ENCODE peak calls at places on chromosomes 3 and 15, in six cellular contexts. E is gastrocnemius medialis, W is fibroblast of lung, R is Panc1, N is prostate gland, C is right lobe of liver. D is an unnamed sample.

GRCh38 chr3:129824926-129825541 is 68.5 kb downstream of the TMCC1 start:
- DNase-seq in R (peak; percentile 47), C (no peak), W (peak; percentile 61), N (peak; percentile 22), E (no peak), D (peak; percentile 39)

GRCh38 chr3:52277972-52278509 is 408 bp downstream of the WDR82 start:
- DNase-seq in W (peak; percentile 44), C (no peak), E (peak; percentile 66), R (no peak), N (peak; percentile 33), D (peak; percentile 65)

GRCh38 chr3:56778904-56779303 is 22.8 kb downstream of the ARHGEF3 start:
- DNase-seq in E (no peak), R (no peak), C (no peak), N (no peak), W (no peak), D (no peak)

GRCh38 chr3:77426531-77426930 is 386.6 kb downstream of the ROBO2 start:
- DNase-seq in R (no peak), C (no peak), E (no peak), W (no peak), N (no peak), D (no peak)

GRCh38 chr15:75727851-75728715 is 15.4 kb upstream of the CSPG4 start:
- DNase-seq in N (peak; percentile 50), R (no peak), W (no peak), C (peak; percentile 76), E (peak; percentile 27), D (peak; percentile 69)

GRCh38 chr3:184816654-184817053 is 4.7 kb downstream of the VPS8 start:
- DNase-seq in E (peak; percentile 76), N (no peak), W (peak; percentile 4), C (no peak), R (no peak), D (no peak)

GRCh38 chr3:20480771-20481170 is 294.8 kb upstream of the SGO1 start:
- DNase-seq in W (no peak), C (no peak), R (no peak), E (no peak), N (no peak), D (no peak)

GRCh38 chr3:126109146-126109859 is 25.4 kb upstream of the SLC41A3 start:
- DNase-seq in W (no peak), N (no peak), E (peak; percentile 9), C (no peak), R (no peak), D (no peak)

GRCh38 chr3:139103484-139103883 is 58.8 kb upstream of the PRR23C start:
- DNase-seq in C (no peak), N (no peak), W (no peak), E (no peak), R (no peak), D (no peak)

GRCh38 chr3:30710017-30710416 is 103.6 kb downstream of the TGFBR2 start:
- DNase-seq in W (no peak), E (no peak), C (no peak), N (no peak), R (no peak), D (no peak)

GRCh38 chr3:100163787-100164186 is 49.5 kb upstream of the FILIP1L start:
- DNase-seq in N (no peak), W (no peak), C (no peak), E (no peak), R (no peak), D (no peak)
- H3K4me1 ChIP-seq in N (no peaks in the 10 kb centered on the region), W (peaks cover 13% of the 10 kb centered on the region), C (no peaks in the 10 kb centered on the region), E (peaks cover 81% of the 10 kb centered on the region), R (no peaks in the 10 kb centered on the region), D (peaks cover 9% of the 10 kb centered on the region)

DNA sequence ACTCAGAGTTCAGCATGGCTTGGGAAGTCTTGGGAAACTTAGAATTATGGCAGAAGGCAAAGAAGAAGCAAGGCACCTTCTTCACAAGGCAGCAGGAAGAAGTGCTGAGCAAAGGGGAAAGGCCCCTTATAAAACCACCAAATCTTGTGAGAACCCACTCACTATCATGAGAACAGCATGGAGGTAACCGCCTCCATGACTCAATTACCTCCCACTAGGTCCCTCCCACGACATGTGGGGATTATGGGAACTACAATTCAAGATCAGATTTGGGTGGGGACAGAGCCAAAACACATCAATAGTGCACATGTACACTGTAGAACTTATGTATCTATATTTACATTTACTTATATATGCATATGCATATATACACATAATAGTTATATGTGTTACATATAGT is 565.3 kb upstream of the NR2F2 start:
- DNase-seq in C (no peak), N (no peak), W (no peak), R (no peak), E (no peak), D (no peak)
- TF ChIP-seq CTCF in C (no peak), N (no peak), W (no peak), R (no peak), E (no peak), D (no peak)

GRCh38 chr15:59549826-59550225 is 61.8 kb upstream of the GCNT3 start:
- DNase-seq in W (no peak), C (no peak), R (no peak), E (no peak), N (no peak), D (no peak)
- H3K27me3 ChIP-seq in W (no peaks in the 10 kb centered on the region), C (no peaks in the 10 kb centered on the region), R (no peaks in the 10 kb centered on the region), E (no peaks in the 10 kb centered on the region), N (no peaks in the 10 kb centered on the region), D (no peaks in the 10 kb centered on the region)

DNA sequence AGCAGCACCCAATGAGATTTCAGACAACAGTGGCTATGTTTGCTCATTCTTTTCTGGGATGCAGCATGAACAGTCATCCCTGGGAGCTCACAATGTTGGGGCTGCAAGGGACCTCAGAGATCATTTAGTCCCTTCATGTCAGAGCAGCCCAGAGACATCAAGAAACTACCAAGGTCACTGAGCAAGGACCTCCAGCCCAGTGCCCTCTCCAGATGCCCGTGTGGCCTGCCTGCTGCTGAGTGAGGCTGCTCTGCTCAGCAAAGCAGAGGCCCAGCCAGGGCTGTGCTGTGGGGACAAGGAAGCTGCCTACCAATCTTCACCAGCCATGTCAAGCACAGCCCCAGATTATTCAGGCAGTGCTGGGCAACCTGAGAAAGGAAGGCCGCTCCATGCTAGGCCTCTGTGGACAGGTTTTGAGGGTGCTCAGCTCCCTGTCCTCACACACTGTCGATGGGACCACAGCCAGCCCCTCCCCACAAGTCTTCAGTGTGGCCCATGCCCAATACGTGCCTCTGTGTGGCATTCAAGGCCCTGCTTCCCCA is 99.7 kb downstream of the DAPK2 start:
- DNase-seq in W (no peak), R (no peak), N (no peak), C (no peak), E (no peak), D (no peak)
- H3K4me1 ChIP-seq in W (peaks cover 11% of the 10 kb centered on the region), R (no peaks in the 10 kb centered on the region), N (no peaks in the 10 kb centered on the region), C (no peaks in the 10 kb centered on the region), E (peaks cover 8% of the 10 kb centered on the region), D (peaks cover 9% of the 10 kb centered on the region)

GRCh38 chr15:41853831-41854230 is 15.2 kb downstream of the PLA2G4B start:
- DNase-seq in N (no peak), E (no peak), R (no peak), C (no peak), W (no peak), D (no peak)

GRCh38 chr15:41854443-41854842 is 15.8 kb downstream of the PLA2G4B start:
- DNase-seq in E (no peak), C (no peak), N (no peak), W (no peak), R (no peak), D (no peak)

GRCh38 chr15:41856716-41857115 is 18.1 kb downstream of the PLA2G4B start:
- DNase-seq in N (no peak), E (no peak), C (no peak), R (no peak), W (no peak), D (no peak)

GRCh38 chr15:41856262-41856661 is 17.6 kb downstream of the PLA2G4B start:
- DNase-seq in W (no peak), N (no peak), E (no peak), R (no peak), C (no peak), D (no peak)

GRCh38 chr15:41855121-41855941 is 16.7 kb downstream of the PLA2G4B start:
- DNase-seq in W (no peak), R (no peak), N (no peak), E (no peak), C (no peak), D (no peak)
- TF ChIP-seq CTCF in W (no peak), R (no peak), N (no peak), E (no peak), C (no peak), D (no peak)

DNA sequence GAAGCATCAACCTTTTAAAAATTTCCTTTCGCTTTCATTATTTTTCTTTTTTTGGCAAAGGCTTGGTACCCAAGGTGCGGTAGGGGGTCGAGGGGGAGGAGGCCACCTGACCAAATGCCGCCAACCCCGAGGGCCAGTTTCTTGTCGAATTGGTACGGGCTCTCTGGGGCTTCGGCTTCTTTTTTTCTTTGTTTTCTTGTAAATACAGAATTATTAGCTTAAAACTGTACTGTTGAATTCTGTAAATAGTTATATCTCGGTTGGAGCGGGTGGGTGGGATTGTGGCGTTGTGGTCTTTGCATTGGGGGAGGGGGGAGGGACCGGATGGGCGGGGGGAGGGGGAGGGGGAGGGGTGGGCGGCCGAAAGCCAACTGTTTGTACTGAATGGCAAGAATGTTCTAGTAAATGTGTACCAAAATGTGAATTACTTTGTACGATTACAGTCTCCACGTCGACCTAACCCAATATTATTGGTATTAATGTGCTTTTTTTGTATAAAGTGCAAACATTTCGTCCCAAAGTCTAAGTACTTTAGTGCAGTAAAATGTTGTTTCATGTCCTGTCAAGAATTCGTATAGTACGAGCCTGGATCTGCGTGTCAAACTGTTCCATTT is 4.7 kb downstream of the ZIC1 start:
- DNase-seq in N (no peak), C (no peak), E (no peak), W (no peak), R (no peak), D (no peak)
- H3K27me3 ChIP-seq in N (peaks cover 57% of the 10 kb centered on the region), C (no peaks in the 10 kb centered on the region), E (peaks cover 11% of the 10 kb centered on the region), W (peaks cover 76% of the 10 kb centered on the region), R (no peaks in the 10 kb centered on the region), D (peaks cover 9% of the 10 kb centered on the region)

GRCh38 chr15:31302029-31302657 is 24.5 kb upstream of the KLF13 start:
- DNase-seq in C (no peak), W (no peak), E (peak; percentile 8), N (no peak), R (no peak), D (no peak)
- H3K4me1 ChIP-seq in C (no peaks in the 10 kb centered on the region), W (no peaks in the 10 kb centered on the region), E (peaks cover 6% of the 10 kb centered on the region), N (no peaks in the 10 kb centered on the region), R (peaks cover 9% of the 10 kb centered on the region), D (peaks cover 22% of the 10 kb centered on the region)

DNA sequence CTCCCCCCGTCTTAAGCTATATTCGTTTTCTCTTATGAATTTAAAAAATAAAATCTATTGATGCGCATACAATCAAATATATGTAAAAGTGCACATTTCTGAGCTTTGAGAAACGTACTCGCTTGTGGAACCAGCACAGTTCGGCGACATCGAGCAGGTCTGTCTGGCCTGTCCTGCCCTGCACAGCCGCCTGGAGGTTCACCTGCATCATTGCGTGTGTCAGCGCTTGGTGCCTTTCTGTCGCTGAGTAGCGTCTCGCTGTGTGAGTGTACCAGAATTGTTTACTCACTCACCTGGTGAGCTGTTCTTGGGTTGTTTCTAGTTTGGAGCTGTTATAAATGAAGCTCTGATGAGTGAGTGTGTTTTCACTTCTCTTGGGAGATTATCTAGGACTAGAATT is 104.0 kb downstream of the VGLL4 start:
- DNase-seq in C (no peak), W (no peak), N (peak; percentile 66), R (no peak), E (no peak), D (no peak)
- TF ChIP-seq CTCF in C (no peak), W (no peak), N (peak; percentile 22), R (no peak), E (no peak), D (no peak)

DNA sequence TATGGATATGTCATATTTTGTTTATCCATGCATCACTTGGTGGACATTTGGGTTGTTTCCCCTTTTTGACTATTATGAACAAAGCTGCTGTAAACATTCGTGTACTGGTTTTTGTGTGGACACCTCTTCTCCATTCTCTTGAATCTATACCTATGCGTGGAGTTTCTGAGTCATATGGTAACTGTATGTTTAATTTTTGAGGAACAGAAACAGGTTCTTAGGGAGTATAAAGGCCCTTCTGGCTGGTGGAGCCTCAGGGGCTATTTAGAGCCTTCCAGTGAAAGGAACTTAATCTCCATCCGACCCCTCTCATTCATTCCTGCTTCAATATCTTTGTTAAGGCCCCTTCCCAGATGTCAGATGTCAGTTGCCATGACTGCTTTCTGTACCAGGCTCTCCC is 14.1 kb upstream of the CTXND1 start:
- DNase-seq in W (no peak), E (no peak), N (no peak), R (no peak), C (no peak), D (no peak)
- H3K27me3 ChIP-seq in W (no peaks in the 10 kb centered on the region), E (no peaks in the 10 kb centered on the region), N (peaks cover 4% of the 10 kb centered on the region), R (peaks cover 14% of the 10 kb centered on the region), C (no peaks in the 10 kb centered on the region), D (no peaks in the 10 kb centered on the region)